ENCODE peak calls at places on chromosomes 5 and 9, in five cellular contexts. One of them, this sample, is unnamed.

GRCh38 chr5:82165740-82166530 is 112.2 kb downstream of the RPS23 start:
- DNase-seq in transverse colon: peak; percentile 61
- DNase-seq in stomach: peak; percentile 65
- DNase-seq in A549: peak; percentile 93
- DNase-seq in tibial nerve: peak; percentile 69
- DNase-seq in this sample: peak; percentile 93

GRCh38 chr5:38167562-38167996 is 90.8 kb upstream of the EGFLAM start:
- DNase-seq in transverse colon: no peak
- DNase-seq in A549: no peak
- DNase-seq in tibial nerve: no peak
- DNase-seq in stomach: no peak
- DNase-seq in this sample: no peak

GRCh38 chr5:5755888-5756287 is 333.4 kb downstream of the ICE1 start:
- DNase-seq in tibial nerve: no peak
- DNase-seq in stomach: no peak
- DNase-seq in transverse colon: no peak
- DNase-seq in A549: no peak
- DNase-seq in this sample: no peak

GRCh38 chr5:684771-685216 is 8.4 kb downstream of the TPPP start:
- DNase-seq in stomach: no peak
- DNase-seq in tibial nerve: no peak
- DNase-seq in A549: no peak
- DNase-seq in transverse colon: no peak
- DNase-seq in this sample: peak; percentile 57

GRCh38 chr5:77367733-77368132 is 124.4 kb downstream of the WDR41 start:
- DNase-seq in A549: peak; percentile 13
- DNase-seq in tibial nerve: no peak
- DNase-seq in transverse colon: no peak
- DNase-seq in stomach: no peak
- DNase-seq in this sample: no peak

GRCh38 chr5:149849280-149849985 is 95.2 kb downstream of the PDE6A start:
- DNase-seq in transverse colon: no peak
- DNase-seq in stomach: no peak
- DNase-seq in tibial nerve: no peak
- DNase-seq in A549: no peak
- DNase-seq in this sample: no peak

GRCh38 chr5:133222979-133223378 is 171.2 kb downstream of the HSPA4 start:
- DNase-seq in transverse colon: no peak
- DNase-seq in A549: no peak
- DNase-seq in tibial nerve: no peak
- DNase-seq in stomach: no peak
- DNase-seq in this sample: peak; percentile 17

GRCh38 chr5:16057277-16057676 is 122.3 kb downstream of the MARCHF11 start:
- DNase-seq in transverse colon: no peak
- DNase-seq in A549: no peak
- DNase-seq in tibial nerve: no peak
- DNase-seq in stomach: no peak
- DNase-seq in this sample: no peak

GRCh38 chr5:115577329-115577728 is 24.9 kb downstream of the TICAM2 start:
- DNase-seq in stomach: no peak
- DNase-seq in A549: no peak
- DNase-seq in transverse colon: no peak
- DNase-seq in tibial nerve: no peak
- DNase-seq in this sample: no peak

GRCh38 chr9:93894691-93895079 is 60.5 kb downstream of the BARX1 start:
- DNase-seq in tibial nerve: no peak
- DNase-seq in A549: no peak
- DNase-seq in stomach: peak; percentile 21
- DNase-seq in transverse colon: peak; percentile 6
- DNase-seq in this sample: no peak

GRCh38 chr5:136202800-136203199 is 9.8 kb upstream of the SMIM32 start:
- DNase-seq in stomach: no peak
- DNase-seq in A549: no peak
- DNase-seq in transverse colon: no peak
- DNase-seq in tibial nerve: no peak
- DNase-seq in this sample: no peak

GRCh38 chr5:116573617-116574431 is 799 bp downstream of the SEMA6A start:
- DNase-seq in stomach: no peak
- DNase-seq in tibial nerve: no peak
- DNase-seq in A549: peak; percentile 7
- DNase-seq in transverse colon: peak; percentile 27
- DNase-seq in this sample: no peak

GRCh38 chr9:76634356-76635054 is 129.7 kb upstream of the PCA3 start:
- DNase-seq in transverse colon: no peak
- DNase-seq in A549: peak; percentile 10
- DNase-seq in tibial nerve: no peak
- DNase-seq in stomach: no peak
- DNase-seq in this sample: no peak

GRCh38 chr5:32720295-32720694 is 9.2 kb downstream of the NPR3 start:
- DNase-seq in tibial nerve: no peak
- DNase-seq in stomach: no peak
- DNase-seq in transverse colon: no peak
- DNase-seq in A549: no peak
- DNase-seq in this sample: no peak

GRCh38 chr9:137970098-137970497 is 92.5 kb downstream of the CACNA1B start:
- DNase-seq in A549: no peak
- DNase-seq in transverse colon: no peak
- DNase-seq in tibial nerve: no peak
- DNase-seq in stomach: peak; percentile 17
- DNase-seq in this sample: no peak

GRCh38 chr5:54897001-54897400 is 88.4 kb downstream of the ESM1 start:
- DNase-seq in A549: no peak
- DNase-seq in tibial nerve: no peak
- DNase-seq in transverse colon: no peak
- DNase-seq in stomach: no peak
- DNase-seq in this sample: no peak

GRCh38 chr5:134625559-134625958 is 7.1 kb downstream of the SAR1B start:
- DNase-seq in A549: no peak
- DNase-seq in stomach: no peak
- DNase-seq in tibial nerve: no peak
- DNase-seq in transverse colon: no peak
- DNase-seq in this sample: no peak

GRCh38 chr5:144333336-144333920 is 162.8 kb downstream of the KCTD16 start:
- DNase-seq in A549: no peak
- DNase-seq in stomach: no peak
- DNase-seq in tibial nerve: no peak
- DNase-seq in transverse colon: no peak
- DNase-seq in this sample: no peak

GRCh38 chr9:5499889-5500398 is 10.4 kb upstream of the PDCD1LG2 start:
- DNase-seq in tibial nerve: peak; percentile 35
- DNase-seq in transverse colon: no peak
- DNase-seq in A549: no peak
- DNase-seq in stomach: no peak
- DNase-seq in this sample: no peak

GRCh38 chr9:16221350-16221749 is 649.1 kb downstream of the BNC2 start:
- DNase-seq in transverse colon: no peak
- DNase-seq in tibial nerve: peak; percentile 64
- DNase-seq in stomach: no peak
- DNase-seq in A549: no peak
- DNase-seq in this sample: peak; percentile 73

GRCh38 chr5:52948418-52949076 is 40.6 kb upstream of the ITGA2 start:
- DNase-seq in stomach: peak; percentile 56
- DNase-seq in tibial nerve: peak; percentile 90
- DNase-seq in A549: peak; percentile 81
- DNase-seq in transverse colon: peak; percentile 69
- DNase-seq in this sample: peak; percentile 66

GRCh38 chr9:90848866-90849265 is 47.2 kb downstream of the SYK start:
- DNase-seq in A549: no peak
- DNase-seq in tibial nerve: no peak
- DNase-seq in stomach: no peak
- DNase-seq in transverse colon: no peak
- DNase-seq in this sample: no peak
- TF ChIP-seq EP300 in A549: no peak
- TF ChIP-seq EP300 in tibial nerve: no peak
- TF ChIP-seq EP300 in stomach: no peak
- TF ChIP-seq EP300 in transverse colon: no peak
- TF ChIP-seq EP300 in this sample: no peak

GRCh38 chr9:134525841-134526797 is 115.5 kb upstream of the COL5A1 start:
- DNase-seq in tibial nerve: no peak
- DNase-seq in stomach: peak; percentile 27
- DNase-seq in transverse colon: no peak
- DNase-seq in A549: no peak
- DNase-seq in this sample: no peak
- H3K27ac ChIP-seq in tibial nerve: no peak overlapping the region
- H3K27ac ChIP-seq in stomach: peak overlapping the region; percentile 38
- H3K27ac ChIP-seq in transverse colon: peak overlapping the region; percentile 63
- H3K27ac ChIP-seq in A549: no peak overlapping the region
- H3K27ac ChIP-seq in this sample: peak overlapping the region; percentile 55

GRCh38 chr9:100992632-100993031 is 35.9 kb upstream of the PLPPR1 start:
- DNase-seq in A549: no peak
- DNase-seq in stomach: no peak
- DNase-seq in tibial nerve: no peak
- DNase-seq in transverse colon: no peak
- DNase-seq in this sample: no peak
- TF ChIP-seq EP300 in A549: no peak
- TF ChIP-seq EP300 in stomach: no peak
- TF ChIP-seq EP300 in tibial nerve: no peak
- TF ChIP-seq EP300 in transverse colon: no peak
- TF ChIP-seq EP300 in this sample: no peak

GRCh38 chr9:131603711-131604439 is 58.6 kb downstream of the PRRT1B start:
- DNase-seq in transverse colon: no peak
- DNase-seq in stomach: no peak
- DNase-seq in tibial nerve: no peak
- DNase-seq in A549: no peak
- DNase-seq in this sample: no peak

GRCh38 chr9:131608469-131609115 is 63.3 kb downstream of the PRRT1B start:
- DNase-seq in transverse colon: peak; percentile 44
- DNase-seq in tibial nerve: peak; percentile 37
- DNase-seq in stomach: peak; percentile 87
- DNase-seq in A549: peak; percentile 67
- DNase-seq in this sample: peak; percentile 93

GRCh38 chr9:131607591-131607990 is 62.3 kb downstream of the PRRT1B start:
- DNase-seq in stomach: no peak
- DNase-seq in tibial nerve: no peak
- DNase-seq in A549: no peak
- DNase-seq in transverse colon: no peak
- DNase-seq in this sample: no peak

GRCh38 chr9:131606896-131607567 is 61.7 kb downstream of the PRRT1B start:
- DNase-seq in A549: peak; percentile 20
- DNase-seq in tibial nerve: no peak
- DNase-seq in transverse colon: no peak
- DNase-seq in stomach: no peak
- DNase-seq in this sample: no peak

DNA sequence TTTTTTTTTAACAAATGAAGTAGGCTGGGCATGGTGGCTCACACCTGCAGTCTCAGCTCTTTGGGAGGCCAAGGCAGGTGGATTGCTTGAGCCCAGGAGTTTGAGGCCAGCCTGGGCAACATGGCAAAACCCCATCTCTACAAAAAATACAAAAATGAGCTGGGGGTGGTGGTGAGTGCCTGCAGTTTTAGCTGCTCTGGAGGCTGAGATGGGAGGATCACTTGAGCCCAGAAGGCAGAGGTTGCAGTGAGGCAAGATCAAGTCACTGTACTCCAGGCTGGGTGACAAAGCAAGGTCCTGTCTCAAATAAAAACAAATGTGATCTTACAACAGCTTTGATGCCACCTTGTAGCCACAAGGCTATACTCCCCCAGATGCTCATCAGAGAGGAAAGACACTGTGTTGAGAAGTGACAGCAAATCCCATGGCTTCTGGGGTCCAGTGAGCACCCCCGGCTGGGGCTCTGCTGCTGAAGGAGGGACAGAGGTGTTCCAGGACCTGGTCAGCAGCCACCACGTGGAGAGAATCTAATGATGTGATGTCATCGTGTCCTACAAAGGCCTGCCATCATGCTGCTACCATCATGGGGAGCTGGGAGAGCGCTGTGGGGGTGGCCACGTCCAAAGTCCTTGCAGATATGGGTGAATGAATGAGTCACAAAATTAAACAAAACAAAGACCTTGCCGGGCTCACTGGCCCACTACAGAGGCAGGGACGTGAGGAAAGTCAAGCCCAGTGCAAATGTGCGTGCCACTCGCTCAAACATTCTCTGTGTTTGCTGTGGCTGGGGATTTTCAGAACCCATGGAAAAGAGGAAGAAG is 60.7 kb downstream of the PRRT1B start:
- DNase-seq in A549: peak; percentile 55
- DNase-seq in tibial nerve: no peak
- DNase-seq in stomach: peak; percentile 70
- DNase-seq in transverse colon: no peak
- DNase-seq in this sample: no peak
- H3K27ac ChIP-seq in A549: peak overlapping the region; percentile 80
- H3K27ac ChIP-seq in tibial nerve: no peak overlapping the region
- H3K27ac ChIP-seq in stomach: no peak overlapping the region
- H3K27ac ChIP-seq in transverse colon: no peak overlapping the region
- H3K27ac ChIP-seq in this sample: no peak overlapping the region

DNA sequence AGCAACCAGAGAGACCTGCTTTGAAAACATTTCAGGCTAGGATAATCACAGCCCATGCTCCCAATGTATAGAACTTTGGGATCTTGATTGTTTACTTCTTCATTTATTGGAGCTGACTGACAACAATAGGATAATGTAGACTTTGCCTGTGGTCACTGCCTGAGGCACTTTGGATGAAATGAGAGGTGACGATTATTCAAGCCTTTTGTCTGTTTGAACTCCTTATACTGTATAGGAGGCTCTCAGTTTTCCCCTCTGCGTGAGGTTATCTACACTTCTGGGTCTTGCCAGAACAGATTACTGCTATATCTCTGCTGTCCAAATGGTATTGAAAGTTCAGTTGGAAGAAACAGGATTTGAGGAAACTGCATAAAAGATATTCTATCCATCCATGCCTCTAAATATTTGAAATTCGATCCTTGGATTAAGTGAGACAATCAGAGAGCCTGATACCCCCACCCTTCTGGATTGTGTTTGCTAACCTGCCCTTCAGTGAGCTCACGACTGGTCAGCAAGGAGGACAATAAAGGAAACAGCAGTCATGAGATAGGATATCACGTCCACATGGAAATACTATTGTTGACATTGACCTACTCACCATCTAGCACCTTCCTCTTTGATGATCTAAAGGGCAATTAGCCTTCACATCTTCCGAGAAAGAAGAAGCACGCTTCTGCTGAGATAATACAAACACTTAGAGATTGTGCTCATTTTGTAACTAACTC is 98.1 kb downstream of the DOCK8 start:
- DNase-seq in transverse colon: no peak
- DNase-seq in tibial nerve: no peak
- DNase-seq in A549: no peak
- DNase-seq in stomach: no peak
- DNase-seq in this sample: no peak
- TF ChIP-seq EP300 in transverse colon: no peak
- TF ChIP-seq EP300 in tibial nerve: no peak
- TF ChIP-seq EP300 in A549: no peak
- TF ChIP-seq EP300 in stomach: no peak
- TF ChIP-seq EP300 in this sample: no peak

DNA sequence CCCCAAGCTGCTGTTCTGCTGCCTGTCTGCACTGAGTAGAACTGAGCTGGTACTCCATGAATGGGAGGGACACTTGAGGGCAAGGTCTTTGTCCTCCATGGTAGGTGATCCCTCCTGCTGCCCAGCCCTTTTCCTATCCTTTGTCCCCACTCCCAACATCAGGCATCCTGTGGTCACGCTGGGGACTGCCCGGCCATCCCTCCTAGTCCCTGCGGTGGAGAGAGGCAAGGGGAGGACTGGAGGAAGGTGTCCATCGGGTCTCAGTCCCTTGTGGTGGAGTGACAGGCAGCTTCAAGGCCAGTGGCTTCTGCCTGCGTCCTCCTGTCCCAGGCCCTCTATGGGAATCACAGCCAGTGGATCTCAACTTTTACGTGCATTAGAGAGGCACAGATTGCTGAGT is 25.9 kb downstream of the ROR2 start:
- DNase-seq in A549: no peak
- DNase-seq in stomach: no peak
- DNase-seq in transverse colon: no peak
- DNase-seq in tibial nerve: no peak
- DNase-seq in this sample: peak; percentile 40
- H3K27ac ChIP-seq in A549: no peak overlapping the region
- H3K27ac ChIP-seq in stomach: no peak overlapping the region
- H3K27ac ChIP-seq in transverse colon: no peak overlapping the region
- H3K27ac ChIP-seq in tibial nerve: no peak overlapping the region
- H3K27ac ChIP-seq in this sample: no peak overlapping the region

This sample was measured in sigmoid colon.